ENCODE peak calls at places on chromosome 4, in five cellular contexts. U is neuronal stem cell, A is H9, T is H1, C is mesenchymal stem cell. N is an unnamed sample.
A peak's percentile ranks its signal among the peaks of the same experiment; 100 is the strongest.

GRCh38 chr4:87566276-87566675 is 37.1 kb upstream of the SPARCL1 start:
- DNase-seq in A (no peak), U (no peak), C (no peak), T (no peak), N (no peak)

GRCh38 chr4:185933078-185933581 is 121.1 kb upstream of the SORBS2 start:
- DNase-seq in T (no peak), A (no peak), U (no peak), C (peak; percentile 58), N (no peak)

GRCh38 chr4:169848018-169848417 is 90.3 kb upstream of the HPF1 start:
- DNase-seq in T (no peak), A (no peak), U (no peak), C (no peak), N (no peak)

GRCh38 chr4:61408163-61408562 is 208.0 kb downstream of the ADGRL3 start:
- DNase-seq in T (no peak), A (no peak), C (no peak), U (peak; percentile 32), N (no peak)

GRCh38 chr4:38028556-38028955 is 68.4 kb downstream of the PTTG2 start:
- DNase-seq in T (no peak), A (no peak), U (no peak), C (no peak), N (no peak)

GRCh38 chr4:170428929-170429328 is 339.2 kb upstream of the AADAT start:
- DNase-seq in A (peak; percentile 58), U (no peak), T (peak; percentile 49), C (no peak), N (no peak)

GRCh38 chr4:161538941-161539340 is 624.9 kb downstream of the FSTL5 start:
- DNase-seq in C (no peak), A (no peak), U (no peak), T (no peak), N (no peak)

GRCh38 chr4:82770607-82771006 is 28.0 kb downstream of the SCD5 start:
- DNase-seq in T (no peak), C (no peak), U (no peak), A (no peak), N (no peak)

GRCh38 chr4:10421344-10422055 is 35.7 kb downstream of the ZNF518B start:
- DNase-seq in U (no peak), C (no peak), T (no peak), A (no peak), N (no peak)

GRCh38 chr4:133775881-133776280 is 425.7 kb downstream of the PABPC4L start:
- DNase-seq in C (no peak), U (no peak), A (no peak), T (no peak), N (no peak)

GRCh38 chr4:76620723-76621463 is 185.9 kb downstream of the SHROOM3 start:
- DNase-seq in T (no peak), U (no peak), A (no peak), C (no peak), N (no peak)

GRCh38 chr4:164937576-164938270 is 39.7 kb downstream of the TRIM61 start:
- DNase-seq in A (peak; percentile 65), U (no peak), C (peak; percentile 13), T (no peak), N (no peak)

GRCh38 chr4:65669008-65669971 is 999 bp downstream of the EPHA5 start:
- DNase-seq in C (peak; percentile 28), U (peak; percentile 23), A (peak; percentile 54), T (peak; percentile 71), N (no peak)

GRCh38 chr4:159444668-159445067 is 341.8 kb downstream of the RAPGEF2 start:
- DNase-seq in C (peak; percentile 42), U (no peak), A (no peak), T (no peak), N (no peak)

GRCh38 chr4:143336828-143337599 is at the start of gene GAB1:
- DNase-seq in T (peak; percentile 81), A (peak; percentile 85), U (peak; percentile 79), C (peak; percentile 92), N (peak; percentile 88)

DNA sequence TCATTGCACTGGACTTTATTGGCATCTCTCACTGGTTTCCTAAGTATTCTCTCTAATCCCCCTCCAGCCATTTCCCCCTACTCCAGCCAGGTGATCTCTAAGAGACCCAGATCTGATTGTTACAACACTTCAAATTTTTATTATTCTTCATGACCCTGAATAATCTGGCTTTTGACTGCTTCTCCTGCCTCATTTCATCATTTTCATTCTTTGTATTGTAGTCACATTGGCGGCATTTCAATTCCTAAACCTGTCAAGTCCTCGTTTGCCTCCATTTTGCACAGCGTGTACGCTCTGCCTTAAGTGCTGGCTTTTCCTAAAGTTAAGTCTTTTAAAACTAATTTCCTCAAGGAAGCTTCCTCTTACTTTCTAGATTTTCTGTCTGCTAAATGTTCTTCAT is 31.6 kb downstream of the UBE2K start:
- DNase-seq in T (no peak), A (no peak), U (no peak), C (no peak), N (peak; percentile 89)
- H3K14ac ChIP-seq in T (no peak overlapping the region), A (no peak overlapping the region), U (no peak overlapping the region), C (no peak overlapping the region), N (no peak overlapping the region)

DNA sequence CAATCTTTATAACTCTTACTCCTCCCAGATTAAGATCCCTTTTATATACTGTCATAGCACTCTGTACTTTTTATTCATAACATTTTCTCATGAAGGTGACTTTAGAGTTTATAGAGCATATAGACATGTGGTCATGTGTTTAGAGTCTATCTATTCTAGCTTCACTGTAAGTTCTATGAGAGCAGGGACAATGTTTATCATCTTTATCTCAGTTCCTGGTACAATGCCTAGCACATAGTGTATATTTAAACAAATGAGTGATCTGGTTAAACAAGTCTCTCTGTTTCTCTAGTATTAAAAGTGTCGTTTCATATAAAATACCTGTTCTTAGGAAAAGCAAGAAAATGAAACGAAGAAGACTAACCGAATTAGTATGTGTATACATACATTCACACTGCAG is 3.2 kb downstream of the CXCL6 start:
- DNase-seq in U (no peak), A (no peak), C (no peak), T (no peak), N (no peak)
- H2BK12ac ChIP-seq in U (no peak overlapping the region), A (no peak overlapping the region), C (no peak overlapping the region), T (no peak overlapping the region), N (no peak overlapping the region)

DNA sequence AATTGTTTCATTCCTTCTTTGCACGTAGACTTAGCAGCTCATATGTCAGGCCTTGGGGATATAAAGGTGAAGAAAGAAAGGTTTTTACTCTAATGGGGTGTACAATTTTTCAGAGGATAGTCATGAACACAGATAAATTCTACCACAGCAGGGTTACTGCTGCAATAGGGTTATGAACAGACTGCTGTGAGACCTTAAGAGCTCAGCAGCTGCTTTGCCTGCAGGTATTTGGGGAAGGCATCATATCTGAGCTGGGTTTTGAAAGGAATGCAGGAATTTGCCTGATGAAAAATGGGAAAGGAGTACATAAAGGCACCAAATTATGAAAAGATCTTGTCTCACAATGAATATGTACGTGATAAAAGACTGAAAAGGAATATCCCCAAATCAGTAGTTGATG is 128.9 kb downstream of the CEP135 start:
- DNase-seq in U (no peak), A (no peak), C (peak; percentile 6), T (no peak), N (no peak)
- H3K14ac ChIP-seq in U (no peak overlapping the region), A (no peak overlapping the region), C (no peak overlapping the region), T (no peak overlapping the region), N (no peak overlapping the region)

GRCh38 chr4:153023692-153024394 is 87.7 kb downstream of the FHDC1 start:
- DNase-seq in T (no peak), A (no peak), U (no peak), C (no peak), N (no peak)

GRCh38 chr4:153024466-153024865 is 88.3 kb downstream of the FHDC1 start:
- DNase-seq in A (no peak), C (no peak), U (no peak), T (no peak), N (no peak)

GRCh38 chr4:153026947-153027346 is 90.8 kb downstream of the FHDC1 start:
- DNase-seq in T (no peak), U (no peak), A (no peak), C (no peak), N (no peak)

GRCh38 chr4:153027879-153028278 is 91.8 kb downstream of the FHDC1 start:
- DNase-seq in A (no peak), C (no peak), U (no peak), T (no peak), N (no peak)

GRCh38 chr4:153025402-153025801 is 89.3 kb downstream of the FHDC1 start:
- DNase-seq in U (no peak), C (no peak), A (no peak), T (no peak), N (no peak)
- H2BK12ac ChIP-seq in U (no peak overlapping the region), C (no peak overlapping the region), A (no peak overlapping the region), T (no peak overlapping the region), N (no peak overlapping the region)

GRCh38 chr4:2412885-2413716 is 5.3 kb downstream of the ZFYVE28 start:
- DNase-seq in C (peak; percentile 97), T (peak; percentile 86), A (peak; percentile 95), U (peak; percentile 54), N (peak; percentile 50)
- H3K14ac ChIP-seq in C (peak overlapping the region; percentile 57), T (no peak overlapping the region), A (peak overlapping the region; percentile 81), U (no peak overlapping the region), N (no peak overlapping the region)

GRCh38 chr4:163620738-163621137 is 126.2 kb downstream of the TMA16 start:
- DNase-seq in T (no peak), U (no peak), A (no peak), C (no peak), N (no peak)
- H2BK12ac ChIP-seq in T (no peak overlapping the region), U (no peak overlapping the region), A (no peak overlapping the region), C (no peak overlapping the region), N (no peak overlapping the region)

N was measured in trophoblast cell.